ENCODE peak calls at places on chromosome 2, in five cellular contexts. A is fibroblast of pulmonary artery, K is HepG2, W is mammary epithelial cell, H is AG04450. I is an unnamed sample.

GRCh38 chr2:141557329-141558098 is 573.3 kb downstream of the LRP1B start:
- DNase-seq in W (peak), H (peak), K (no peak), A (peak), I (peak)

GRCh38 chr2:119432882-119433522 is 1.3 kb downstream of the TMEM37 start:
- DNase-seq in A (no peak), K (no peak), W (no peak), H (no peak), I (no peak)

GRCh38 chr2:100130595-100131391 is 11.6 kb downstream of the AFF3 start:
- DNase-seq in A (no peak), W (no peak), H (no peak), K (no peak), I (no peak)

GRCh38 chr2:44769349-44770005 is 172.0 kb upstream of the SIX3 start:
- DNase-seq in K (no peak), H (no peak), A (no peak), W (no peak), I (no peak)

GRCh38 chr2:166025313-166025712 is 71.7 kb upstream of the TTC21B start:
- DNase-seq in W (no peak), A (no peak), H (no peak), K (no peak), I (no peak)

GRCh38 chr2:164599954-164600589 is 21.2 kb downstream of the GRB14 start:
- DNase-seq in A (peak), W (peak), K (peak), H (no peak), I (peak)

GRCh38 chr2:70557171-70557838 is 3.7 kb upstream of the TGFA start:
- DNase-seq in H (no peak), A (no peak), K (peak), W (no peak), I (peak)

GRCh38 chr2:208269091-208269490 is 3.0 kb downstream of the PIKFYVE start:
- DNase-seq in K (peak), H (no peak), W (no peak), A (no peak), I (no peak)

GRCh38 chr2:190636362-190636761 is 12.5 kb upstream of the NAB1 start:
- DNase-seq in H (no peak), A (peak), W (peak), K (no peak), I (peak)

GRCh38 chr2:20427931-20428526 is 18.8 kb upstream of the RHOB start:
- DNase-seq in H (no peak), K (no peak), A (no peak), W (no peak), I (no peak)

GRCh38 chr2:105400138-105400540 is 1.3 kb upstream of the FHL2 start:
- DNase-seq in A (no peak), K (no peak), W (no peak), H (no peak), I (no peak)

GRCh38 chr2:105398522-105399206 is at the start of gene FHL2:
- DNase-seq in K (peak), W (peak), H (peak), A (peak), I (peak)

GRCh38 chr2:105397959-105398521 is 811 bp downstream of the FHL2 start:
- DNase-seq in H (no peak), A (peak), W (no peak), K (no peak), I (no peak)

GRCh38 chr2:105397025-105397722 is 1.7 kb downstream of the FHL2 start:
- DNase-seq in A (peak), K (no peak), W (no peak), H (no peak), I (peak)

DNA sequence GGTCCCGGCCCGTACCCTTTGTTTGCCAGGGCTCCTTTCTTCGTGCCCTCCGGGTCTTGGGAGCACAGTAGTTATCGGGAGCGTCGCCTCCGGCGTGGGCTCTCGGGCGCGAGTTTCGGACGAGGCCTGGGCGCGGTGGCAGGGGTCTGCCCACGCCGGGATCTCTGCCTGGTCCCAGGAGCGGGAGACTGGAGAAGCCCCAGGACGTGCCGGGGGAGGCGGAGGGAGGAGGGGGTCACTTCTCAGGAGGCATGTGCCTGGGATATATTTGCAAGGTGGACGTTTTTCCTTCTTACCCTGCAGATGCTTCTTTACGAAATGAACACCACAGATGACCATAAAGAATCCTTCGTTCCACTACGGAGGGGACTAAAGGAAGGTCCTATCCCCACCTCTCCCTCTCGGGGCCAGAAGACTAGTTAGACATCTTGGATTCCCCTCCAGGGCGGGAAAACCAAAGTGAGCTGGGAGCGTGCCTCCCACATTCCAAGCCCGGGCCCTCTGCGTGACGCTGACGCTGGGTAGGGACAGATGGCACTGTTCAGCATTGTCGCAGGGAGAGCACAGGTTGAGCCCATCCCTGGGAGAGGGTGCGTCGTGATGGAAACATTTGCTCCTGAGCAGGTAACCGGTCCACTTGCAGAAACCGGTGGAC is 483 bp upstream of the FHL2 start:
- DNase-seq in K (no peak), A (no peak), W (no peak), H (no peak), I (no peak)
- H3K4me3 ChIP-seq in K (peak), A (peak), W (peak), H (peak), I (peak)

GRCh38 chr2:85561280-85562212 is at the start of gene GGCX:
- DNase-seq in A (peak), K (peak), H (peak), W (peak), I (peak)

GRCh38 chr2:85560812-85561279 is 447 bp downstream of the GGCX start:
- DNase-seq in W (no peak), H (no peak), A (no peak), K (no peak), I (no peak)

GRCh38 chr2:85554980-85555612 is 6.2 kb downstream of the GGCX start:
- DNase-seq in W (no peak), A (no peak), K (no peak), H (no peak), I (no peak)

GRCh38 chr2:85557130-85557529 is 4.2 kb downstream of the GGCX start:
- DNase-seq in K (no peak), H (no peak), W (no peak), A (no peak), I (no peak)

GRCh38 chr2:85558160-85558559 is 3.1 kb downstream of the GGCX start:
- DNase-seq in A (no peak), K (peak), H (no peak), W (no peak), I (no peak)
- H3K4me3 ChIP-seq in A (no peak), K (no peak), H (no peak), W (no peak), I (no peak)

DNA sequence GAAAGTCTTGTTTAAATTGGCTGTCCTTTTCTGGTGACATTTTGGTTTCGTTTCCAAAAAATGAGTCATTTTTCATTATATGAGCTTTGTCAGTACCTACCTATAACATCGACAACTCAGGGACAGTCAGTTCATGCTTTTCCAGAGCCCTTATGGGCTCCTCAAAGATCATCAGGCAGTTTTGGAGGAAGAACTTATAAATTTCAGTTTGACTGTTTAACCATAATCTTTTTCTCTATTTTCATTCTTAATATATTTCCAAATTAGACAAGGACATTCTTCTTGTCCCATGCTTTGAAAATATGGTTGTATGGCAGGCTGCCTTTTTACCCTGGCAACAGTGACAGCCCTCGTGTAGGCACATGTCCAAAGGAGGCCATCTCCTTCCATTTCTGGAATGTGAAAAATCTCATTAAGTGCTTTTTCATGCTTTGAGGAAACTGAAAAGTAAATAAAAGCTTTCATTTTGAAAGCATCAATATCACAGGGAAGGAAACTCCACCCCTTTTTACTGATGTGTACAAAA is 7.3 kb upstream of the PROC start:
- DNase-seq in K (peak), H (no peak), A (peak), W (no peak), I (peak)
- H3K4me3 ChIP-seq in K (no peak), H (no peak), A (no peak), W (no peak), I (no peak)

GRCh38 chr2:120735750-120736170 is at the start of gene GLI2:
- DNase-seq in H (peak), A (peak), K (peak), W (peak), I (peak)
- H3K4me3 ChIP-seq in H (peak), A (peak), K (peak), W (peak), I (peak)

GRCh38 chr2:153584244-153584643 is 105.7 kb upstream of the RPRM start:
- DNase-seq in H (no peak), A (no peak), K (no peak), W (no peak), I (peak)
- H3K4me3 ChIP-seq in H (no peak), A (no peak), K (no peak), W (no peak), I (no peak)

GRCh38 chr2:219251656-219252055 is 1.4 kb upstream of the TUBA4B start:
- DNase-seq in W (no peak), H (no peak), K (no peak), A (no peak), I (peak)

GRCh38 chr2:219248845-219249202 is 3.5 kb downstream of the STK16 start:
- DNase-seq in A (no peak), W (no peak), H (no peak), K (no peak), I (no peak)

GRCh38 chr2:219249203-219249980 is 3.7 kb upstream of the TUBA4B start:
- DNase-seq in H (peak), K (peak), W (peak), A (peak), I (peak)

GRCh38 chr2:219252084-219252483 is 959 bp upstream of the TUBA4B start:
- DNase-seq in H (no peak), W (peak), K (no peak), A (no peak), I (peak)

GRCh38 chr2:219250044-219250781 is 2.8 kb upstream of the TUBA4B start:
- DNase-seq in W (no peak), A (peak), K (no peak), H (no peak), I (no peak)
- H3K4me3 ChIP-seq in W (no peak), A (no peak), K (peak), H (no peak), I (peak)

DNA sequence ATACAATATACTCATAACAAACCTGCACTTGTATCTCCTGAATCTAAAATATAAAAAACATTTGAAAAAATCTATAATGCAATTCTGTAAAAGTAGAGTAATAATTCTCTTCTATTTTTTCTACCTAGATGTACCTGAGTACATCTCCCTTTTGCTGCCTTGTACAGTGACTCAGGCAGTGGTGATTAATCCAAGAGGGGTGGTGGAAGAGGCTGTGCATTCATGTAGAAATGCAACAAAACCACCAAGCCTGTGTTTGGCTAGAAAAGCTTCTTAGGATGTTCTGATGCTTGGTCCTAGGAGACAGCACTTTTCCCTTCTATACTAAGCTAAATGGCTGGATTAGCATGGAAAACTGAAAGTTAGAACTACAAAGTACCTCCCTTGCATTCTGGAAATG is 245.8 kb downstream of the DPP10 start:
- DNase-seq in A (no peak), K (no peak), W (no peak), H (no peak), I (peak)
- H3K4me3 ChIP-seq in A (no peak), K (no peak), W (no peak), H (no peak), I (no peak)

GRCh38 chr2:161427413-161428239 is 11.5 kb downstream of the TBR1 start:
- DNase-seq in A (no peak), H (no peak), W (no peak), K (no peak), I (no peak)
- H3K4me3 ChIP-seq in A (no peak), H (no peak), W (no peak), K (no peak), I (no peak)